ENCODE peak calls at places on chromosomes 4 and X, in nine cellular contexts. T is ovary, P is suprapubic skin, S is GM12892, R is heart left ventricle, W is H54, Y is GM12891, O is endothelial cell of umbilical vein, A is IMR-90. Z is an unnamed sample.

GRCh38 chr4:186898367-186898766 is 174.7 kb upstream of the FAT1 start:
- DNase-seq in T (no peak), P (no peak), S (no peak), R (no peak), W (no peak), Y (no peak), O (no peak), A (no peak), Z (no peak)

GRCh38 chr4:175469519-175469918 is 342.5 kb downstream of the GPM6A start:
- DNase-seq in T (no peak), P (no peak), S (no peak), R (no peak), W (peak; percentile 2), Y (no peak), O (no peak), A (peak; percentile 21), Z (no peak)

GRCh38 chrX:74925210-74926088 is at the start of gene NEXMIF:
- DNase-seq in T (peak; percentile 9), P (no peak), S (peak; percentile 34), R (peak; percentile 37), W (no peak), Y (peak; percentile 33), O (no peak), A (no peak), Z (no peak)

GRCh38 chr4:150816491-150816890 is 198.6 kb downstream of the LRBA start:
- DNase-seq in T (no peak), P (no peak), S (no peak), R (no peak), W (no peak), Y (no peak), O (peak; percentile 52), A (peak; percentile 39), Z (no peak)

GRCh38 chrX:40140706-40141499 is 43.1 kb upstream of the BCOR start:
- DNase-seq in T (peak; percentile 70), P (no peak), S (no peak), R (peak; percentile 59), W (no peak), Y (no peak), O (no peak), A (peak; percentile 47), Z (no peak)

GRCh38 chr4:140400111-140400510 is 26.7 kb downstream of the SCOC start:
- DNase-seq in T (no peak), P (no peak), S (no peak), R (no peak), W (no peak), Y (no peak), O (no peak), A (no peak), Z (no peak)

GRCh38 chrX:149527705-149528104 is 13.1 kb upstream of the EOLA1 start:
- DNase-seq in T (no peak), P (no peak), S (no peak), R (no peak), W (no peak), Y (no peak), O (peak; percentile 38), A (peak; percentile 28), Z (no peak)

GRCh38 chr4:96164814-96165351 is 325.0 kb downstream of the PDHA2 start:
- DNase-seq in T (no peak), P (no peak), S (no peak), R (no peak), W (no peak), Y (no peak), O (no peak), A (peak; percentile 16), Z (no peak)

GRCh38 chr4:135564090-135564489 is 1362.5 kb upstream of the PABPC4L start:
- DNase-seq in T (no peak), P (no peak), S (no peak), R (no peak), W (no peak), Y (no peak), O (no peak), A (no peak), Z (no peak)

GRCh38 chr4:59455751-59456150 is 1744.4 kb upstream of the ADGRL3 start:
- DNase-seq in T (no peak), P (no peak), S (no peak), R (no peak), W (no peak), Y (no peak), O (no peak), A (no peak), Z (no peak)

GRCh38 chr4:139559095-139559490 is 3.1 kb upstream of the SETD7 start:
- DNase-seq in T (no peak), P (no peak), S (no peak), R (no peak), W (no peak), Y (no peak), O (no peak), A (no peak), Z (no peak)

GRCh38 chr4:109294468-109295020 is 7.9 kb downstream of the COL25A1 start:
- DNase-seq in T (no peak), P (no peak), S (no peak), R (no peak), W (no peak), Y (no peak), O (no peak), A (peak; percentile 13), Z (no peak)

GRCh38 chrX:48913605-48914366 is 2.3 kb upstream of the SLC35A2 start:
- DNase-seq in T (no peak), P (no peak), S (no peak), R (no peak), W (no peak), Y (no peak), O (no peak), A (no peak), Z (no peak)

GRCh38 chrX:48909703-48910102 is 1.7 kb downstream of the SLC35A2 start:
- DNase-seq in T (no peak), P (no peak), S (no peak), R (no peak), W (no peak), Y (no peak), O (no peak), A (no peak), Z (no peak)

GRCh38 chrX:48910926-48911406 is 480 bp downstream of the SLC35A2 start:
- DNase-seq in T (no peak), P (no peak), S (no peak), R (no peak), W (no peak), Y (no peak), O (no peak), A (peak; percentile 21), Z (no peak)

GRCh38 chrX:48908600-48908999 is 2.8 kb downstream of the SLC35A2 start:
- DNase-seq in T (no peak), P (no peak), S (no peak), R (no peak), W (no peak), Y (no peak), O (no peak), A (no peak), Z (no peak)

GRCh38 chrX:48911407-48912182 is at the start of gene SLC35A2:
- DNase-seq in T (peak; percentile 78), P (peak; percentile 83), S (peak; percentile 75), R (peak; percentile 88), W (no peak), Y (peak; percentile 72), O (peak; percentile 75), A (peak; percentile 64), Z (peak; percentile 81)
- TF ChIP-seq POLR2A in T (peak; percentile 51), P (peak; percentile 36), S (peak; percentile 71), R (peak; percentile 58), W (peak; percentile 56), Y (peak; percentile 64), O (peak; percentile 59), A (peak; percentile 81), Z (peak; percentile 51)

DNA sequence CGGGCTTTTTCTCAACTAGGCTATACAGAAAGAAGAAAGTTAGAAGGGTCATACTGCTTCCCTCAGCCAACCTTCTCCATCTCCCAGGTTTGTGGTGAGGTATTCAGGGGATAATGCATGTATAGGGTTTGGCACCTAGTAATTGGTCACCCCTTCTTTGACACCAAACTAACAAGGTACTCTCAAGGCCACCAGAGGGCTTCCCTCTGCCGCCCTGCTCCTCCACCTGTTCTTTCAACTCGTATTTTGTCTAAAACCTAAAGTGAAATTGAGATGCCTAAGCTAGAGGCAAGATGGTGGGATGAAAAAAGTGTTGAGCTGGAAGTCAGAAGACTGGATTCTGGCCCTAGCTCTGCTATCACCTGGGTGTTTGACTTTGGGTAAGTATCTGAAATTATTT is 22.0 kb downstream of the CT47C1 start:
- DNase-seq in T (no peak), P (no peak), S (no peak), R (no peak), W (no peak), Y (no peak), O (no peak), A (no peak), Z (no peak)
- TF ChIP-seq POLR2A in T (no peak), P (no peak), S (no peak), R (no peak), W (no peak), Y (no peak), O (no peak), A (no peak), Z (no peak)

GRCh38 chr4:184826315-184827266 is 823 bp upstream of the ACSL1 start:
- DNase-seq in T (peak; percentile 36), P (no peak), S (peak; percentile 61), R (no peak), W (no peak), Y (peak; percentile 46), O (peak; percentile 36), A (peak; percentile 16), Z (no peak)
- TF ChIP-seq POLR2A in T (no peak), P (no peak), S (no peak), R (no peak), W (no peak), Y (no peak), O (no peak), A (no peak), Z (no peak)

GRCh38 chrX:103685396-103685795 is 1.1 kb downstream of the MORF4L2 start:
- DNase-seq in T (no peak), P (no peak), S (no peak), R (no peak), W (no peak), Y (no peak), O (no peak), A (no peak), Z (no peak)

GRCh38 chrX:103687073-103687695 is 685 bp upstream of the MORF4L2 start:
- DNase-seq in T (peak; percentile 89), P (peak; percentile 91), S (peak; percentile 36), R (peak; percentile 94), W (peak; percentile 30), Y (no peak), O (no peak), A (peak; percentile 76), Z (peak; percentile 84)

GRCh38 chrX:103686199-103687072 is at the start of gene MORF4L2:
- DNase-seq in T (peak; percentile 88), P (peak; percentile 93), S (peak; percentile 33), R (peak; percentile 89), W (peak; percentile 49), Y (peak; percentile 25), O (peak; percentile 98), A (peak; percentile 99), Z (peak; percentile 98)

GRCh38 chrX:103688949-103689348 is 2.5 kb upstream of the MORF4L2 start:
- DNase-seq in T (no peak), P (no peak), S (no peak), R (no peak), W (no peak), Y (no peak), O (peak; percentile 29), A (peak; percentile 44), Z (no peak)

DNA sequence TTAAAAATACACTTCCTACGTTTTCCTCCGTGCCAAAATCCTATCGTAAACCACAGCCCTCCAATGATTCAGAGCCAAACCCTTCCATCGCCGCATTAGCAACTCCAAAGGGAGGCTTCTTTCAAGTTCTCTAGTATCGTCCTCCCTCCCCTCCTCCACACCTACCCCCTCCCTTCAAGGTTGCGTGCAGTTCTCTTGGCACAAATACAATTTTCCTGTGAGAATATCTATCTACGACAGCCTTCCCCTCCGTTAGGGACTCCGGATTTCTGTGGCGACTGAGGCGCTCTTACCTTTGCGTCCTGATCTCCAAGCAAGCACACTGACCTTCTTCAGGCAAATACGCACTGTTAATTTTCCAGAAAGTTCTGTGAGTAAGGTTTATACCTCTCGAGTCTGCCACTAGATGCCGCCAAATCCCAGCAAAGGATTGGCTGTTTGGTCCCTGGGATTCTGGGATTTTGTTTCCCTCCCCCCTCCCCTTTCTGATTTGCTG is 1.2 kb upstream of the MORF4L2 start:
- DNase-seq in T (peak; percentile 80), P (peak; percentile 74), S (no peak), R (peak; percentile 37), W (peak; percentile 14), Y (no peak), O (peak; percentile 79), A (peak; percentile 73), Z (peak; percentile 53)
- TF ChIP-seq POLR2A in T (peak; percentile 54), P (no peak), S (no peak), R (no peak), W (no peak), Y (no peak), O (no peak), A (peak; percentile 40), Z (no peak)

Z was measured in breast epithelium.